ENCODE peak calls at places on chromosomes 4 and X, in four cellular contexts. H is H9, N is mesendoderm, O is neuronal stem cell. V is an unnamed sample.

GRCh38 chrX:133053854-133054565 is 42.9 kb downstream of the USP26 start:
- DNase-seq in O (no peak), H (no peak), N (peak; percentile 50), V (no peak)

GRCh38 chrX:38271154-38271716 is 50.6 kb upstream of the SRPX start:
- DNase-seq in N (no peak), H (no peak), O (no peak), V (no peak)

GRCh38 chrX:72142094-72142843 is 10.6 kb upstream of the RTL5 start:
- DNase-seq in H (no peak), N (no peak), O (peak; percentile 51), V (no peak)

GRCh38 chr4:6608758-6609414 is 31.6 kb upstream of the MRFAP1 start:
- DNase-seq in H (peak; percentile 58), N (peak; percentile 60), O (peak; percentile 21), V (peak; percentile 9)

GRCh38 chr4:142719854-142720541 is 126.1 kb downstream of the INPP4B start:
- DNase-seq in H (no peak), N (peak; percentile 5), O (no peak), V (no peak)

GRCh38 chr4:105551968-105552746 is at the start of gene ARHGEF38:
- DNase-seq in O (no peak), N (peak; percentile 13), H (peak; percentile 47), V (no peak)

GRCh38 chr4:108237693-108238092 is 69.0 kb upstream of the LEF1 start:
- DNase-seq in H (no peak), N (no peak), O (no peak), V (no peak)

GRCh38 chr4:3291969-3292570 is 751 bp upstream of the RGS12 start:
- DNase-seq in H (peak; percentile 53), O (no peak), N (peak; percentile 42), V (peak; percentile 66)

GRCh38 chrX:72265263-72265662 is 11.8 kb downstream of the RPS4X start:
- DNase-seq in H (no peak), O (no peak), N (no peak), V (no peak)

GRCh38 chrX:115233497-115234219 is at the start of gene LRCH2:
- DNase-seq in H (peak; percentile 69), N (peak; percentile 30), O (peak; percentile 49), V (no peak)

GRCh38 chr4:157558016-157558415 is 337.5 kb downstream of the GRIA2 start:
- DNase-seq in N (peak; percentile 73), H (no peak), O (no peak), V (no peak)

GRCh38 chrX:70476934-70477733 is 32.5 kb downstream of the DLG3 start:
- DNase-seq in O (no peak), H (peak; percentile 68), N (peak; percentile 59), V (no peak)

GRCh38 chrX:54786972-54787371 is 11.1 kb downstream of the ITIH6 start:
- DNase-seq in N (peak; percentile 44), H (peak; percentile 46), O (no peak), V (no peak)

GRCh38 chr4:138892483-138893386 is 122.8 kb upstream of the NOCT start:
- DNase-seq in H (no peak), O (no peak), N (no peak), V (no peak)

GRCh38 chrX:107465932-107466620 is 16.6 kb downstream of the FRMPD3 start:
- DNase-seq in H (no peak), O (no peak), N (no peak), V (no peak)

GRCh38 chr4:108094923-108095482 is 73.7 kb downstream of the LEF1 start:
- DNase-seq in N (peak; percentile 23), O (no peak), H (no peak), V (no peak)

GRCh38 chr4:1172228-1172851 is at the start of gene SPON2:
- DNase-seq in O (peak; percentile 47), N (peak; percentile 44), H (peak; percentile 56), V (no peak)

GRCh38 chr4:69078852-69079251 is 17.4 kb upstream of the UGT2B7 start:
- DNase-seq in N (no peak), H (peak; percentile 45), O (no peak), V (no peak)

GRCh38 chr4:78337216-78337615 is 214.4 kb upstream of the ANXA3 start:
- DNase-seq in N (no peak), H (no peak), O (no peak), V (no peak)

GRCh38 chr4:74632634-74633033 is 161.7 kb downstream of the BTC start:
- DNase-seq in O (no peak), N (no peak), H (no peak), V (no peak)

GRCh38 chr4:40471923-40472322 is 136.8 kb downstream of the CHRNA9 start:
- DNase-seq in H (no peak), O (no peak), N (no peak), V (no peak)

GRCh38 chrX:48802813-48803261 is 970 bp downstream of the HDAC6 start:
- DNase-seq in H (no peak), O (no peak), N (peak; percentile 8), V (no peak)
- H4K8ac ChIP-seq in H (no peak overlapping the region), O (no peak overlapping the region), N (no peak overlapping the region), V (no peak overlapping the region)

GRCh38 chr4:13445841-13446790 is 38.0 kb downstream of the RAB28 start:
- DNase-seq in O (peak; percentile 43), H (peak; percentile 73), N (peak; percentile 91), V (no peak)
- H4K8ac ChIP-seq in O (no peak overlapping the region), H (no peak overlapping the region), N (no peak overlapping the region), V (peak overlapping the region; percentile 63)

GRCh38 chr4:15004701-15005301 is 2.5 kb downstream of the CPEB2 start:
- DNase-seq in O (peak; percentile 32), N (peak; percentile 75), H (peak; percentile 64), V (peak; percentile 58)
- H4K8ac ChIP-seq in O (no peak overlapping the region), N (no peak overlapping the region), H (no peak overlapping the region), V (no peak overlapping the region)

GRCh38 chr4:76306882-76307669 is 543 bp downstream of the STBD1 start:
- DNase-seq in N (peak; percentile 79), H (peak; percentile 70), O (peak; percentile 48), V (peak; percentile 44)
- H4K8ac ChIP-seq in N (no peak overlapping the region), H (no peak overlapping the region), O (no peak overlapping the region), V (peak overlapping the region; percentile 62)

DNA sequence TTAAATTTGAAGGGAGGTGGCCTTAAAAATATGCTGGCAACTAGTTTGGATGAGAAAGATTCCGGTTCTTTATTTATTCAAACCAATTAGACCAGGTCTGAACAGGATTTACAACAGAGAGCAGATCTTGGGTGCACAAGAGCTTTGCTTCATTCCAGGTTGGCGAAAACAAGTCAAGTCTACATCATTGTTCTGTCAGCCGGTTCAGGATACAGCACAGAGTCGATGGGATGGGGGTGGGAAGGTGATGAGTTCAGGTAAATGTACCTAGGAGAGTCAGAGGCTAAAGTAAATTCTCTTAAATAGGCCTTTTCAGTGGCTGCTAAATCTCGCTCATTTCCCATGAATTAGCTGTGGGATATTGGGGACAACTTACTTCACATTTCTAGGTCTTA is 882 bp upstream of the STIM2 start:
- DNase-seq in O (no peak), N (peak; percentile 36), H (no peak), V (no peak)
- H4K8ac ChIP-seq in O (no peak overlapping the region), N (no peak overlapping the region), H (no peak overlapping the region), V (no peak overlapping the region)

GRCh38 chr4:56466910-56467283 is 520 bp upstream of the SRP72 start:
- DNase-seq in H (no peak), N (no peak), O (no peak), V (no peak)

GRCh38 chr4:56467284-56468096 is at the start of gene SRP72:
- DNase-seq in H (peak; percentile 88), N (peak; percentile 96), O (peak; percentile 77), V (peak; percentile 46)

GRCh38 chr4:56463711-56464110 is 3.7 kb upstream of the SRP72 start:
- DNase-seq in H (no peak), N (no peak), O (no peak), V (no peak)

GRCh38 chr4:56464581-56464980 is 2.8 kb upstream of the SRP72 start:
- DNase-seq in H (no peak), O (no peak), N (no peak), V (no peak)

GRCh38 chr4:56465599-56466295 is 1.7 kb upstream of the SRP72 start:
- DNase-seq in O (no peak), H (no peak), N (peak; percentile 47), V (no peak)
- H4K8ac ChIP-seq in O (no peak overlapping the region), H (no peak overlapping the region), N (no peak overlapping the region), V (peak overlapping the region; percentile 58)

GRCh38 chr4:47639531-47639930 is 154.5 kb downstream of the ATP10D start:
- DNase-seq in O (no peak), H (no peak), N (no peak), V (no peak)
- H4K8ac ChIP-seq in O (no peak overlapping the region), H (no peak overlapping the region), N (no peak overlapping the region), V (no peak overlapping the region)

DNA sequence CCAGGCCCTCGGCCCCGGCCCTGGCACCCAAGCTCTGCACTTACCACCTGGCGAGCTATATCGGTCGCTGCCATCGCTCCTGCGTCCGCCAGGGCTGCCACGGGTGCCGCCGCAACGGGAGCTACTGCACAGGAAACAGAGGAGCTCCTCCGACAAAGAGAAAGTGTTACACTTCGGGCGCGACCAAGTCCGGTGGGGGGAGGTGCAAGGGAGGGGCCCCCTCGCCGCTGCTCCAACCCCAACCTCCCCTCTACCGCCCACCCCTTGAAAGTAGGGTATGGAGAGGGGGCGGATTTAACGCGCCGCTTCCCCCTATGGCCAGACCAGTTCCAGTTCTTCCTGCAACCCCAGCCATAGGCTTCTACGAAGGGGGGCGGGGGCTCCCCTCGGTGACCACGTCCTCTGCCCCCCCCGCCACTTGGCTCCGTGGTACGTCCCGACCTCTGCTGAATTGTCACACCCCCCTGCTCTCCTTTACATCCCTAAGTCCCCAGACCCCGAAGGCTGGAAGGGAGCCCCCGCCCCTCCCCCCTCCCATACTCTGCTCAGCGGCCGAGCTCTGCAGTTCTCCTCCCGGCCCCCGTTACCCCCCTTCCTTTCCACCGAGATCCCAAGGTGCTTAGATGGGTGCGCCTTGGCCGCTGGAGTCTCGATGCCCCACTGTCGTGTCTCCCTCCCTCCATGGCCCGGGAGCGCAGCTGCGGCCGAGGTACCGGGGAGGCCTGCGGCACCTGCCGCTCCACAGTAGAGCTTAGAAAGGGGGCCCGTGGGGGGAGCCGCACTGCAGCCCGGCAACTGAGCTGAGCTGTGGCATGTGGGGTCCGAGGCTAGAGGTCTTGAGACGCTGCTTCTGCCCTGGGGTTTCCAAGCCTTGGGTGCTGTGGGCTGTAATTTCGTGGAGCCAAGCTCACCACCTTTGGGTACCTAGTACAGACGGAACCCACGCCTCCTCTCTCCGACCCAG is at the start of gene SEPTIN6:
- DNase-seq in N (peak; percentile 82), H (peak; percentile 88), O (peak; percentile 66), V (peak; percentile 76)
- H4K8ac ChIP-seq in N (no peak within 1 kb of the TSS), H (no peak within 1 kb of the TSS), O (no peak within 1 kb of the TSS), V (no peak within 1 kb of the TSS)